ENCODE peak calls at places on chromosomes 5 and 9, in nine cellular contexts. V is ovary; W is CD4-positive, alpha-beta memory T cell; Z is small intestine; X is dorsolateral prefrontal cortex; A is heart left ventricle; L is A673; R is cardiac muscle cell; T is GM23338. Q is an unnamed sample.

GRCh38 chr5:45779874-45780671 is 83.9 kb upstream of the HCN1 start:
- DNase-seq in V (no peak), L (no peak), Z (no peak), A (no peak), W (no peak), R (no peak), X (no peak), T (no peak), Q (no peak)

GRCh38 chr5:65326912-65327311 is 154.8 kb downstream of the ADAMTS6 start:
- DNase-seq in R (peak), Z (no peak), T (peak), W (no peak), A (no peak), X (no peak), V (no peak), L (peak), Q (no peak)

GRCh38 chr5:14816374-14816998 is 55.1 kb downstream of the ANKH start:
- DNase-seq in T (no peak), Z (no peak), X (no peak), V (no peak), W (no peak), R (no peak), L (peak), A (no peak), Q (no peak)

GRCh38 chr9:71886015-71886414 is 25.0 kb downstream of the ABHD17B start:
- DNase-seq in W (no peak), L (no peak), Z (no peak), A (no peak), V (no peak), T (no peak), R (no peak), X (no peak), Q (no peak)

GRCh38 chr5:82387041-82387818 is 109.1 kb upstream of the RPS23 start:
- DNase-seq in X (no peak), V (no peak), L (no peak), A (no peak), R (peak), W (no peak), T (no peak), Z (peak), Q (no peak)

GRCh38 chr9:137176302-137177182 is 4.7 kb upstream of the TMEM210 start:
- DNase-seq in A (no peak), X (no peak), Z (peak), W (no peak), V (no peak), L (peak), T (peak), R (peak), Q (no peak)

GRCh38 chr5:171418982-171419662 is at the start of gene FGF18:
- DNase-seq in V (peak), A (peak), T (peak), X (no peak), R (peak), L (peak), Z (peak), W (peak), Q (no peak)

GRCh38 chr5:111173476-111173875 is 50.7 kb upstream of the CAMK4 start:
- DNase-seq in T (no peak), L (no peak), R (peak), V (no peak), Z (no peak), W (no peak), A (no peak), X (no peak), Q (no peak)

GRCh38 chr5:17436766-17437221 is 61.2 kb upstream of the TAF11L2 start:
- DNase-seq in X (no peak), W (no peak), L (peak), Z (no peak), A (no peak), T (no peak), V (no peak), R (no peak), Q (no peak)

GRCh38 chr5:13921573-13921972 is 22.9 kb downstream of the DNAH5 start:
- DNase-seq in R (no peak), A (no peak), X (no peak), Z (no peak), T (no peak), V (no peak), L (no peak), W (no peak), Q (no peak)

GRCh38 chr9:121770415-121771273 is 119.2 kb downstream of the DAB2IP start:
- DNase-seq in X (no peak), Z (no peak), A (no peak), W (peak), V (peak), L (no peak), T (no peak), R (peak), Q (peak)

GRCh38 chr9:123411636-123412035 is 55.6 kb downstream of the CRB2 start:
- DNase-seq in T (no peak), V (no peak), Z (no peak), R (no peak), X (no peak), A (no peak), W (no peak), L (no peak), Q (no peak)

GRCh38 chr9:32823101-32823500 is 39.8 kb downstream of the TMEM215 start:
- DNase-seq in V (no peak), Z (no peak), X (no peak), A (no peak), T (no peak), W (no peak), L (no peak), R (no peak), Q (no peak)

GRCh38 chr9:23746317-23746716 is 79.7 kb downstream of the ELAVL2 start:
- DNase-seq in Z (no peak), W (no peak), X (no peak), T (no peak), R (no peak), V (no peak), L (no peak), A (no peak), Q (no peak)

GRCh38 chr5:133471699-133472098 is 140.6 kb downstream of the FSTL4 start:
- DNase-seq in Z (no peak), V (no peak), X (no peak), A (no peak), W (no peak), L (no peak), T (peak), R (no peak), Q (no peak)

GRCh38 chr5:159838551-159839222 is 77.6 kb upstream of the ADRA1B start:
- DNase-seq in R (no peak), A (no peak), V (no peak), W (no peak), T (no peak), L (no peak), Z (no peak), X (no peak), Q (no peak)

GRCh38 chr9:79329861-79330260 is 241.9 kb upstream of the TLE4 start:
- DNase-seq in W (no peak), V (no peak), T (no peak), Z (no peak), R (no peak), X (no peak), L (no peak), A (no peak), Q (no peak)

GRCh38 chr5:115841382-115842088 is at the start of the genes AP3S1 and ATG12:
- DNase-seq in V (peak), T (peak), Z (peak), A (peak), L (peak), X (peak), W (peak), R (peak), Q (peak)

GRCh38 chr9:134844821-134845220 is 35.8 kb upstream of the FCN2 start:
- DNase-seq in V (no peak), Z (no peak), A (no peak), L (no peak), R (no peak), T (no peak), X (no peak), W (no peak), Q (peak)

GRCh38 chr9:119375892-119376291 is 6.7 kb upstream of the BRINP1 start:
- DNase-seq in A (no peak), X (no peak), R (no peak), L (peak), T (peak), W (no peak), Z (peak), V (no peak), Q (no peak)

GRCh38 chr5:127758884-127759283 is 55.7 kb downstream of the CCDC192 start:
- DNase-seq in V (no peak), X (no peak), Z (peak), A (no peak), L (no peak), W (no peak), T (no peak), R (peak), Q (no peak)

GRCh38 chr9:81377310-81377709 is 312.0 kb downstream of the TLE1 start:
- DNase-seq in W (no peak), X (no peak), A (no peak), T (no peak), V (no peak), Z (no peak), L (no peak), R (no peak), Q (no peak)

GRCh38 chr5:103821361-103821760 is 258.8 kb upstream of the NUDT12 start:
- DNase-seq in T (no peak), W (no peak), V (no peak), X (no peak), L (no peak), Z (no peak), A (no peak), R (no peak), Q (no peak)

GRCh38 chr9:74117731-74118130 is 379.4 kb upstream of the RORB start:
- DNase-seq in T (no peak), R (no peak), A (no peak), W (no peak), L (no peak), Z (no peak), X (no peak), V (no peak), Q (no peak)

GRCh38 chr9:132141948-132142594 is 19.8 kb upstream of the NTNG2 start:
- DNase-seq in T (no peak), V (no peak), R (no peak), Z (no peak), A (no peak), W (no peak), L (peak), X (no peak), Q (no peak)

GRCh38 chr9:118961857-118962256 is 407.4 kb downstream of the BRINP1 start:
- DNase-seq in V (no peak), A (no peak), W (no peak), Z (peak), R (no peak), X (no peak), L (no peak), T (peak), Q (no peak)

GRCh38 chr5:92916036-92916435 is 665.0 kb downstream of the NR2F1-AS1 start:
- DNase-seq in L (no peak), Z (no peak), T (no peak), R (peak), A (no peak), V (no peak), W (no peak), X (no peak), Q (no peak)

GRCh38 chr5:102975457-102976182 is 144.3 kb downstream of the GIN1 start:
- DNase-seq in W (no peak), T (no peak), Z (no peak), A (no peak), V (no peak), L (peak), X (no peak), R (peak), Q (no peak)

GRCh38 chr5:40615586-40616193 is 64.0 kb upstream of the PTGER4 start:
- DNase-seq in L (no peak), X (no peak), V (no peak), T (no peak), W (no peak), Z (peak), A (no peak), R (peak), Q (no peak)

GRCh38 chr9:107755267-107755666 is 265.7 kb upstream of the KLF4 start:
- DNase-seq in L (peak), T (no peak), Z (peak), A (no peak), X (no peak), W (no peak), V (no peak), R (peak), Q (no peak)

GRCh38 chr5:148416921-148417320 is 33.2 kb downstream of the FBXO38 start:
- DNase-seq in V (no peak), R (peak), W (no peak), A (peak), L (no peak), T (no peak), X (no peak), Z (peak), Q (no peak)

GRCh38 chr9:127124091-127124490 is 1.7 kb upstream of the ANGPTL2 start:
- DNase-seq in V (peak), Z (no peak), R (no peak), X (no peak), A (no peak), T (no peak), W (no peak), L (no peak), Q (peak)

GRCh38 chr9:127126981-127127380 is 4.5 kb upstream of the ANGPTL2 start:
- DNase-seq in X (no peak), R (no peak), A (no peak), V (no peak), Z (no peak), T (no peak), L (no peak), W (no peak), Q (peak)

GRCh38 chr9:127122176-127123151 is at the start of gene ANGPTL2:
- DNase-seq in T (peak), L (peak), X (peak), A (peak), R (peak), W (no peak), V (peak), Z (peak), Q (peak)

GRCh38 chr9:127123239-127123935 is 952 bp upstream of the ANGPTL2 start:
- DNase-seq in V (peak), L (no peak), R (no peak), T (peak), X (peak), W (no peak), Z (peak), A (no peak), Q (peak)

DNA sequence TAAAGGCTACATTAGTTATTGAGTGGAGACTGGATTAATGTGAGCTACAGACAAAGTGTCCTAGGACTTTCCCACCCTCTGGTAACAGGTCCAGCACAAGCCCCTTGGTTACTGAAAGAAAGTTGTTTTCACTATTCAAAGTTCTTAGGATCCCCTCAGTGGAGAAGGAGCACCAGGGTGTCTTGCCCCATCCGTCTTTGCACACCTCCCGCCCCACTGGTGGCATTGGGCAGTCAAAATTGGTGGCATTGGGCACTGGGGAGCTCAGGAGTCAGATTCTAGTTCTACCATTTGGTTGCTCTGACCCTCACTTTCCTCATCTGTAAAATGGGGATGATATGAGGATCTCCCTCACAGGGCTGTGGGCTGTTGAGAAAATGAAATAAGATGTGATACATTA is 2.4 kb upstream of the ANGPTL2 start:
- DNase-seq in Z (no peak), W (no peak), X (no peak), V (peak), A (no peak), T (no peak), R (no peak), L (no peak), Q (peak)
- H3K27ac ChIP-seq in Z (no peak), W (no peak), X (no peak), V (no peak), A (no peak), T (no peak), R (no peak), L (no peak), Q (peak)

GRCh38 chr5:94725142-94725541 is 106.7 kb downstream of the SLF1 start:
- DNase-seq in Z (no peak), W (no peak), V (no peak), R (no peak), T (no peak), L (no peak), A (no peak), X (no peak), Q (no peak)
- H3K27ac ChIP-seq in Z (no peak), W (no peak), V (no peak), R (no peak), T (no peak), L (no peak), A (no peak), X (no peak), Q (no peak)

DNA sequence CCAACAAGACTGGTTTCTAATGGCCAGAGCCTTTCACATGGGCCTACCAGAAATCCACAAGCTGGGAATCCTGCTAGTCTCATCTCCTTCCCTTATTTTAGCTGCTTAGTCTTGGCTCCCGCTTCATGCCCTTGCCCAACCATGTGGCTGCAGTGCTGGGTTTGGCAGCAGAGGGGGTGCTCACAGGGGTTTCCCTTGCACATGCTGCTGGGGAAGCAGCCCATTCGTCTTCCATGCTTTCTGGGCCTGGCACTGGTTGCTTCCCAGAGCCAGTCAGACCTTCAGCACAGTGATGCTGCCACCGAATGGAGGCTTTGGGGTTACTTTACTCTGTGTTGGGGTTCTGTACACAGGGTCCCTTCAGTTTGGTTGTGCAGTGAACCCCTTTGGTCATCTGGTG is 26.3 kb downstream of the SLC46A2 start:
- DNase-seq in R (no peak), W (no peak), V (no peak), T (peak), Z (no peak), X (no peak), L (no peak), A (no peak), Q (no peak)
- H3K27ac ChIP-seq in R (no peak), W (no peak), V (no peak), T (no peak), Z (no peak), X (peak), L (no peak), A (no peak), Q (no peak)

GRCh38 chr9:114177423-114178064 is 22.2 kb downstream of the COL27A1 start:
- DNase-seq in R (peak), A (no peak), W (no peak), L (peak), X (no peak), V (no peak), T (no peak), Z (no peak), Q (no peak)
- H3K27ac ChIP-seq in R (no peak), A (peak), W (no peak), L (no peak), X (no peak), V (no peak), T (no peak), Z (no peak), Q (no peak)

Q was measured in sigmoid colon.